ENCODE peak calls at places on chromosomes 2 and 18, in seven cellular contexts. One of them, this sample, is unnamed.

GRCh38 chr2:150063432-150063889 is 424.0 kb downstream of the RND3 start:
- DNase-seq in GM12892: no peak
- DNase-seq in HepG2: no peak
- DNase-seq in GM12878: no peak
- DNase-seq in SK-N-SH: no peak
- DNase-seq in H1: no peak
- DNase-seq in K562: no peak
- DNase-seq in this sample: no peak

GRCh38 chr2:25340340-25340886 is 1.3 kb downstream of the DNMT3A start:
- DNase-seq in SK-N-SH: peak
- DNase-seq in GM12878: no peak
- DNase-seq in K562: peak
- DNase-seq in GM12892: no peak
- DNase-seq in HepG2: no peak
- DNase-seq in H1: no peak
- DNase-seq in this sample: no peak

GRCh38 chr2:114082731-114083433 is 193.0 kb downstream of the ACTR3 start:
- DNase-seq in H1: no peak
- DNase-seq in SK-N-SH: no peak
- DNase-seq in GM12878: no peak
- DNase-seq in K562: no peak
- DNase-seq in HepG2: no peak
- DNase-seq in GM12892: no peak
- DNase-seq in this sample: no peak

GRCh38 chr2:24019729-24020128 is 9.8 kb downstream of the MFSD2B start:
- DNase-seq in SK-N-SH: no peak
- DNase-seq in H1: no peak
- DNase-seq in HepG2: no peak
- DNase-seq in K562: no peak
- DNase-seq in GM12892: no peak
- DNase-seq in GM12878: no peak
- DNase-seq in this sample: no peak

GRCh38 chr2:235045973-235046343 is 94.1 kb downstream of the SH3BP4 start:
- DNase-seq in GM12878: no peak
- DNase-seq in SK-N-SH: no peak
- DNase-seq in HepG2: no peak
- DNase-seq in K562: no peak
- DNase-seq in GM12892: no peak
- DNase-seq in H1: no peak
- DNase-seq in this sample: no peak

GRCh38 chr18:59881728-59882685 is 17.8 kb upstream of the PMAIP1 start:
- DNase-seq in H1: no peak
- DNase-seq in GM12878: no peak
- DNase-seq in K562: peak
- DNase-seq in SK-N-SH: no peak
- DNase-seq in GM12892: no peak
- DNase-seq in HepG2: peak
- DNase-seq in this sample: no peak

GRCh38 chr2:176680916-176681315 is 411.7 kb downstream of the MTX2 start:
- DNase-seq in SK-N-SH: no peak
- DNase-seq in K562: no peak
- DNase-seq in HepG2: no peak
- DNase-seq in GM12892: no peak
- DNase-seq in GM12878: no peak
- DNase-seq in H1: no peak
- DNase-seq in this sample: no peak

GRCh38 chr2:98036349-98037000 is 40.7 kb upstream of the TMEM131 start:
- DNase-seq in GM12878: no peak
- DNase-seq in HepG2: no peak
- DNase-seq in K562: no peak
- DNase-seq in GM12892: no peak
- DNase-seq in H1: no peak
- DNase-seq in SK-N-SH: no peak
- DNase-seq in this sample: no peak

GRCh38 chr2:225457462-225457861 is 58.0 kb downstream of the NYAP2 start:
- DNase-seq in H1: no peak
- DNase-seq in GM12878: no peak
- DNase-seq in K562: no peak
- DNase-seq in HepG2: no peak
- DNase-seq in SK-N-SH: no peak
- DNase-seq in GM12892: no peak
- DNase-seq in this sample: no peak

GRCh38 chr2:203886579-203887230 is 19.1 kb downstream of the CTLA4 start:
- DNase-seq in SK-N-SH: no peak
- DNase-seq in GM12892: no peak
- DNase-seq in GM12878: no peak
- DNase-seq in HepG2: no peak
- DNase-seq in H1: no peak
- DNase-seq in K562: no peak
- DNase-seq in this sample: no peak

GRCh38 chr18:8625693-8626092 is 16.5 kb downstream of the RAB12 start:
- DNase-seq in SK-N-SH: no peak
- DNase-seq in H1: no peak
- DNase-seq in GM12892: no peak
- DNase-seq in GM12878: no peak
- DNase-seq in HepG2: no peak
- DNase-seq in K562: no peak
- DNase-seq in this sample: no peak

GRCh38 chr2:58291726-58292430 is 50.8 kb upstream of the FANCL start:
- DNase-seq in SK-N-SH: no peak
- DNase-seq in K562: no peak
- DNase-seq in HepG2: no peak
- DNase-seq in H1: no peak
- DNase-seq in GM12892: no peak
- DNase-seq in GM12878: no peak
- DNase-seq in this sample: no peak

DNA sequence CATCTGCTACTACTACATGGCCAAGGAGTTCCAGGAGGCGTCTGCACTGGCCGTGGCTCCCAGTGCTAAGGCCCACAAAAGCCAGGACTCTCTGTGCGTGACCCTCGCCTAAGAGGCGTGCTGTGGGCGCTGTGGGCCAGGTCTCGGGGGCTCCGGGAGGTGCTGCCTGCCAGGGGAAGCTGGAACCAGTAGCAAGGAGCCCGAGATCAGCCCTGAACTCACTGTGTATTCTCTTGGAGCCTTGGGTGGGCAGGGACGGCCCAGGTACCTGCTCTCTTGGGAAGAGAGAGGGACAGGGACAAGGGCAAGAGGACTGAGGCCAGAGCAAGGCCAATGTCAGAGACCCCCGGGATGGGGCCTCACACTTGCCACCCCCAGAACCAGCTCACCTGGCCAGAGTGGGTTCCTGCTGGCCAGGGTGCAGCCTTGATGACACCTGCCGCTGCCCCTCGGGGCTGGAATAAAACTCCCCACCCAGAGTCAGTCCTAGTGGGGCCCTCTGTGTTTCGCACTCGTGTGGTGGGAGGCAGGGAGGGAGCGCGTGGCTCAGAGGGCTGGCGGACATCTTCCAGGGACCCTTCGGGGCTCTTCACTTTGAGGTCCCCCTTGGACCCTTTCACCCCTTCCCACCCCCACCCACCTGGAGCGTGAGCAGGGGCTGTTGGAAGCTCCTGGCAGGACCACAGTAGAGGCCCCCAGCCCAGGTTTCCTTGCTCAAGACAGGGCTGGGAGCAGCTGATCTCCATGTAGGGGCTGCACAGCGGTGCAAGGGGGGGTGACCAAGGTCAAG is 5.7 kb downstream of the GPR35 start:
- DNase-seq in GM12892: peak
- DNase-seq in K562: no peak
- DNase-seq in GM12878: no peak
- DNase-seq in SK-N-SH: peak
- DNase-seq in HepG2: no peak
- DNase-seq in H1: no peak
- DNase-seq in this sample: no peak
- TF ChIP-seq TAF1 in GM12892: no peak
- TF ChIP-seq TAF1 in K562: no peak
- TF ChIP-seq TAF1 in GM12878: no peak
- TF ChIP-seq TAF1 in SK-N-SH: no peak
- TF ChIP-seq TAF1 in HepG2: no peak
- TF ChIP-seq TAF1 in H1: no peak
- TF ChIP-seq TAF1 in this sample: no peak

DNA sequence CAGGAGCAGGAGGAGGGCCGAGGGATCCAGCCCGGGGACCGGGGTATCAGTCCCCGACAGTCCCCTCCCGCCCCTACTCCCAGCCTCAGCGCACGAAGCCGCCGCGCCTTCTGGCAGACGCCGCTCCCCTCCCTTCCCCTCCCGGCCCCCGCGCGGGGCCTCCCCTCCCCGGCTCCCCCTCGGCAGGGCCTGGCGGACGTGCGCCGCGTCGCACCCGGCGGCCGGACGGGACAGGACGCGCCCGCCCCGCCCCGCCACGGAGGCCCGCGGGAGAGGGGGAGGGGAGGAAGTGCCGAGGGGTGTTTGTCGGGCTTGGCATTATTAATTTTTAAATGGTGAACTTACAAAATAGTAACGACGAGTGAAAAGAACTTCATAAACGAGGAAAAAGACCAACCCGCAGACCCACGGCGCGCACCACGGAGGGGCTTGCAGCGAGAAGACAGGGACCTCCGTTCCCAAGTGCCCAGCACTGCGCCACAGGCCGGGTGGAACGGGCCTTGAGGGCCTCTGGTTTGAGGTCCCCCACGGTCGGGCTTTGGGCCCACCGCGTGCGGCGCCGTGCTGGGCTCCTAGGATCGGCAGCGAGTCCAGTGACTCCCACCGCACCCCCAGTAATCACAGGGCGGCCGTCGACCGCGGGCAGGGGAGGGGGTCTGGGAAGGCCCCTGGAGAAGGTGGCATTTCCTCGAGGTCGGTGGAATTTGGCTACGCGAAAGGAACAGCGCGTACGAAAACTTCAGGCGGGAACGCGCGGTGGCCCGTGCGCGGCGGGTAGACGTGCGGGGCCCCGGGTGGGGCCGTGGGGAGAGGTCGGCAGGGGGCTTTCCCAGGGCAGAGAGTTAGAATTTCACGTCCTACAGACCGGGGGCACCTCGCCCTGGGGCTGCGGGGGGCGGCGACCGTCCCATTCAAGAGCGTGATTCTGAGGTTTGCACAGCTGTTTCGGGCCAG is 954 bp upstream of the CTDSP1 start:
- DNase-seq in H1: no peak
- DNase-seq in GM12878: no peak
- DNase-seq in K562: peak
- DNase-seq in GM12892: peak
- DNase-seq in HepG2: peak
- DNase-seq in SK-N-SH: peak
- DNase-seq in this sample: peak
- TF ChIP-seq TAF1 in H1: no peak
- TF ChIP-seq TAF1 in GM12878: peak
- TF ChIP-seq TAF1 in K562: peak
- TF ChIP-seq TAF1 in GM12892: peak
- TF ChIP-seq TAF1 in HepG2: no peak
- TF ChIP-seq TAF1 in SK-N-SH: no peak
- TF ChIP-seq TAF1 in this sample: no peak

GRCh38 chr2:178508646-178509045 is 28.4 kb downstream of the PLEKHA3 start:
- DNase-seq in GM12878: no peak
- DNase-seq in HepG2: no peak
- DNase-seq in K562: no peak
- DNase-seq in GM12892: no peak
- DNase-seq in H1: no peak
- DNase-seq in SK-N-SH: no peak
- DNase-seq in this sample: no peak

GRCh38 chr2:178514664-178515063 is 34.4 kb downstream of the PLEKHA3 start:
- DNase-seq in GM12878: no peak
- DNase-seq in GM12892: no peak
- DNase-seq in K562: no peak
- DNase-seq in HepG2: no peak
- DNase-seq in SK-N-SH: no peak
- DNase-seq in H1: no peak
- DNase-seq in this sample: no peak

GRCh38 chr2:178513876-178514275 is 33.6 kb downstream of the PLEKHA3 start:
- DNase-seq in K562: no peak
- DNase-seq in GM12892: no peak
- DNase-seq in SK-N-SH: no peak
- DNase-seq in GM12878: no peak
- DNase-seq in HepG2: no peak
- DNase-seq in H1: no peak
- DNase-seq in this sample: no peak

GRCh38 chr2:178510388-178510787 is 30.1 kb downstream of the PLEKHA3 start:
- DNase-seq in K562: no peak
- DNase-seq in H1: no peak
- DNase-seq in GM12878: no peak
- DNase-seq in SK-N-SH: no peak
- DNase-seq in GM12892: no peak
- DNase-seq in HepG2: no peak
- DNase-seq in this sample: no peak

DNA sequence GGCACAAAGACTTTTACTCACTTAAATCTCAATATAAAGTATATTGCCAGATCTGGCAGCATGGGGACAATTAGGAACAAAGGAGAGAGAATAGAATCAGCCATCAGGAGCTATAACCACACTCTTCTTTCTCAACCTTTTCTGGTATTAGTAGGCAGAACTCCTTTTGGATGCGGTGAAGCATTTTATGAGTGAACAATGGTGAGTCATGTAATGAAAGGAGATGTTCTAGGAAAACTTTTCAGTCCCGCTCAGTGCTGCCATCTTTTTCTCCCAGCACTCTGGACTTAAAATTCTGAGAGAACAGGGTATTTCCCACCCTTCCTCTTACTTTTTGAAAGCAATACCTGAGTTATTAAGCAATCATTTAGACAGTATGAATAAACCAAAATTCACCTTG is 32.2 kb downstream of the PLEKHA3 start:
- DNase-seq in GM12878: no peak
- DNase-seq in HepG2: no peak
- DNase-seq in K562: no peak
- DNase-seq in SK-N-SH: no peak
- DNase-seq in H1: no peak
- DNase-seq in GM12892: no peak
- DNase-seq in this sample: no peak
- TF ChIP-seq TAF1 in GM12878: no peak
- TF ChIP-seq TAF1 in HepG2: no peak
- TF ChIP-seq TAF1 in K562: no peak
- TF ChIP-seq TAF1 in SK-N-SH: no peak
- TF ChIP-seq TAF1 in H1: no peak
- TF ChIP-seq TAF1 in GM12892: no peak
- TF ChIP-seq TAF1 in this sample: no peak

DNA sequence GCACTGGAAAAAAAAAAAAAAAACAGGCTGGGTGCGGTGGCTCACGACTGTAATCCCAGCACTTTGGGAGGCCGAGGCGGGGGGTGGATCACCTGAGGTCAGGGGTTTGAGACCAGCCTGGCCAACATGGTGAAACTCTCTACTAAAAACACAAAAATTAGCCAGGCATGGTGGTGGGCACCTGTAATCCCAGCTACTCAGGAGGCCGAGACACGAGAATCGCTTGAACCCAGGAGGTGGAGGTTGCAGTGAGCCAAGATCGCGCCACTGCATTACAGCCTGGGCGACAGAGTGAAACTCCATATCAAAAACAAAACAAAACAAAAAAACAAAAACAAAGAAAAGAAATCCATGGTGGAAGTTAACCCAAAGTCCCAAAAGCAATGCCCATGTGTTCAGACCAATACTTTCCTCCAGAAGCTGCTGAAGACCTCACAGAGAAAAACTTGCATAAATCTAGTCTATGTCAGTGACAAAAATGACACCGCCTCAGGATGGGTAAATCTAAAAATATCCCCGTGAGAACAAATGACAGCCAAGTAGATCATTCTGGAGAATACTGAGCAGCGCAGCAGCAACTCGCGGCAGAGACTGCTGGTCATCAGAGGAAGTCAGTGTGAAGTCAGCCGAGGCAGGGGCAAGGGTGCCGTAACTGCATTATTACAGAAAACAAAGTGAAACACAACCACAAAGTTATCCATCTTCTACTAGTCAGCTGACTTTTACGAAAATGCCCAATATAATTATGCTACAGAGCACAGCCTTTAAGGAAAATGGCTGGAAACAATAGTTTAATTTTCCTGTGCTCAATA is 41.0 kb downstream of the LPIN2 start:
- DNase-seq in H1: no peak
- DNase-seq in K562: no peak
- DNase-seq in HepG2: no peak
- DNase-seq in GM12878: peak
- DNase-seq in SK-N-SH: no peak
- DNase-seq in GM12892: peak
- DNase-seq in this sample: no peak
- TF ChIP-seq TAF1 in H1: no peak
- TF ChIP-seq TAF1 in K562: no peak
- TF ChIP-seq TAF1 in HepG2: no peak
- TF ChIP-seq TAF1 in GM12878: peak
- TF ChIP-seq TAF1 in SK-N-SH: no peak
- TF ChIP-seq TAF1 in GM12892: peak
- TF ChIP-seq TAF1 in this sample: peak